ENCODE peak calls at places on chromosome 16, in eight cellular contexts. V is A549, H is right lobe of liver, Z is adrenal gland, P is suprapubic skin, W is lower leg skin, B is GM12891, T is IMR-90. O is an unnamed sample.

GRCh38 chr16:12406840-12407690 is 396.6 kb downstream of the CPPED1 start:
- DNase-seq in T (peak), B (no peak), Z (no peak), H (no peak), W (no peak), P (no peak), V (peak), O (peak)

GRCh38 chr16:81723098-81723723 is 55.9 kb upstream of the PLCG2 start:
- DNase-seq in W (no peak), H (no peak), Z (peak), T (peak), P (no peak), B (no peak), V (peak), O (peak)

GRCh38 chr16:28326881-28327610 is 34.7 kb downstream of the SBK1 start:
- DNase-seq in T (peak), B (peak), Z (peak), H (peak), W (peak), P (peak), V (peak), O (peak)

GRCh38 chr16:85936761-85937343 is 37.9 kb downstream of the IRF8 start:
- DNase-seq in W (no peak), H (no peak), T (no peak), P (no peak), V (no peak), Z (no peak), B (no peak), O (no peak)

GRCh38 chr16:54720259-54720658 is 210.4 kb upstream of the IRX5 start:
- DNase-seq in B (no peak), W (no peak), V (no peak), T (no peak), Z (no peak), P (no peak), H (no peak), O (no peak)

GRCh38 chr16:27429981-27430441 is 28.0 kb downstream of the IL21R start:
- DNase-seq in B (no peak), H (no peak), P (peak), Z (peak), T (no peak), W (peak), V (no peak), O (no peak)

GRCh38 chr16:68064791-68065365 is 20.3 kb upstream of the NFATC3 start:
- DNase-seq in H (peak), B (peak), W (peak), P (peak), V (peak), T (peak), Z (peak), O (peak)

GRCh38 chr16:81929841-81930240 is 81.4 kb downstream of the SDR42E1 start:
- DNase-seq in B (no peak), W (peak), P (peak), T (no peak), H (no peak), V (no peak), Z (no peak), O (no peak)

GRCh38 chr16:76226011-76226410 is 51.2 kb upstream of the CNTNAP4 start:
- DNase-seq in P (no peak), H (no peak), B (no peak), W (no peak), Z (no peak), V (no peak), T (no peak), O (no peak)

GRCh38 chr16:15743657-15744056 is 93.6 kb downstream of the NDE1 start:
- DNase-seq in Z (no peak), T (no peak), H (no peak), W (no peak), P (no peak), V (no peak), B (no peak), O (no peak)

GRCh38 chr16:52549011-52549692 is 2.2 kb upstream of the TOX3 start:
- DNase-seq in B (no peak), Z (no peak), H (no peak), P (no peak), W (no peak), T (no peak), V (peak), O (no peak)

GRCh38 chr16:89422527-89422904 is 67.8 kb downstream of the ANKRD11 start:
- DNase-seq in P (no peak), H (no peak), T (peak), V (no peak), Z (no peak), W (no peak), B (peak), O (peak)

GRCh38 chr16:53775821-53776431 is 72.0 kb downstream of the FTO start:
- DNase-seq in T (peak), P (no peak), V (peak), B (no peak), H (no peak), W (no peak), Z (peak), O (peak)

GRCh38 chr16:74999683-75000480 is 1.1 kb downstream of the ZNRF1 start:
- DNase-seq in B (peak), P (peak), V (no peak), W (peak), T (no peak), H (peak), Z (peak), O (no peak)

GRCh38 chr16:27700596-27700995 is 150.7 kb downstream of the KATNIP start:
- DNase-seq in B (no peak), V (no peak), H (peak), P (no peak), T (no peak), W (peak), Z (no peak), O (no peak)

GRCh38 chr16:10988164-10988803 is 43.9 kb downstream of the CLEC16A start:
- DNase-seq in W (no peak), V (no peak), H (no peak), Z (no peak), T (no peak), B (no peak), P (no peak), O (no peak)

GRCh38 chr16:47699090-47699489 is 238.0 kb downstream of the PHKB start:
- DNase-seq in W (no peak), H (no peak), P (no peak), Z (no peak), B (no peak), T (no peak), V (no peak), O (no peak)

GRCh38 chr16:64152010-64152767 is 969.7 kb downstream of the CDH11 start:
- DNase-seq in B (no peak), H (no peak), V (no peak), W (no peak), Z (no peak), P (no peak), T (no peak), O (no peak)

GRCh38 chr16:79250457-79251098 is 350.0 kb downstream of the MAF start:
- DNase-seq in T (no peak), W (peak), Z (no peak), P (no peak), B (no peak), V (no peak), H (no peak), O (no peak)

GRCh38 chr16:79247386-79247785 is 353.2 kb downstream of the MAF start:
- DNase-seq in P (no peak), Z (no peak), H (no peak), T (no peak), V (no peak), W (no peak), B (no peak), O (no peak)

GRCh38 chr16:79257958-79258490 is 342.5 kb downstream of the MAF start:
- DNase-seq in T (no peak), W (peak), B (no peak), P (no peak), V (no peak), H (no peak), Z (no peak), O (no peak)

GRCh38 chr16:79253100-79253631 is 347.4 kb downstream of the MAF start:
- DNase-seq in P (no peak), H (peak), W (peak), V (no peak), Z (no peak), B (no peak), T (no peak), O (no peak)
- TF ChIP-seq POLR2A in P (no peak), H (no peak), W (no peak), V (no peak), Z (no peak), B (no peak), T (no peak), O (no peak)

DNA sequence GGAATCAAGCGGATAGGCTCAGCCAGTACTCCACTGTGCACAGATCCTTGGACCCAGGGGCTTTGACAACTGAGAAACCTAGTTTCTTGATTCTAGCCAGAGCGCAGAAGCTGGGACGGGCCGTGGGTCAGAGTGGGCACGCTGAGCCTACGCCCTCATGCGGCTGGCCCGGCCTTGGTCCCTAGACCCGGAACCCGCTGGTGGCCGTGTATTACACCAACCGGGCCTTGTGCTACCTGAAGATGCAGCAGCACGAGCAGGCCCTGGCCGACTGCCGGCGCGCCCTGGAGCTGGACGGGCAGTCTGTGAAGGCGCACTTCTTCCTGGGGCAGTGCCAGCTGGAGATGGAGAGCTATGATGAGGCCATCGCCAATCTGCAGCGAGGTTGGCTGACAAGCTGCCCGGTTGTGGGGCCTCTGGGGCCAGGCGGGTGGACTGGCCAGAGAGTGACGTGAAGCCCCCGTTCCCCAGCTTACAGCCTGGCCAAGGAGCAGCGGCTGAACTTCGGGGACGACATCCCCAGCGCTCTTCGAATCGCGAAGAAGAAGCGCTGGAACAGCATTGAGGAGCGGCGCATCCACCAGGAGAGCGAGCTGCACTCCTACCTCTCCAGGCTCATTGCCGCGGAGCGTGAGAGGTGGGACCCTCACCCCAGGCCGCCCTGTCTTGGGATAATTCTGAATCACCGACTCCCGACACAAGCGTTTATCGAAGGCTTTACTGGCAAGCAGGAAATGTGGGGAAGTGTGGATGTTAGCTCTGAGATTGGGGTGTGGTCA is 946 bp downstream of the STUB1 start:
- DNase-seq in Z (peak), V (peak), B (no peak), H (peak), W (no peak), P (no peak), T (peak), O (no peak)
- TF ChIP-seq POLR2A in Z (no peak), V (no peak), B (no peak), H (no peak), W (no peak), P (no peak), T (no peak), O (peak)

GRCh38 chr16:21599994-21600773 is 807 bp downstream of the METTL9 start:
- DNase-seq in V (peak), B (no peak), P (no peak), Z (peak), H (no peak), T (peak), W (no peak), O (peak)
- TF ChIP-seq POLR2A in V (no peak), B (no peak), P (no peak), Z (no peak), H (no peak), T (no peak), W (no peak), O (no peak)

GRCh38 chr16:19783847-19784736 is 66.0 kb downstream of the IQCK start:
- DNase-seq in V (no peak), T (no peak), H (no peak), B (no peak), Z (no peak), P (peak), W (no peak), O (no peak)

GRCh38 chr16:19783363-19783762 is 65.3 kb downstream of the IQCK start:
- DNase-seq in B (no peak), T (no peak), H (no peak), W (no peak), P (no peak), Z (no peak), V (no peak), O (no peak)

GRCh38 chr16:19781196-19781595 is 63.1 kb downstream of the IQCK start:
- DNase-seq in Z (no peak), W (no peak), B (no peak), P (no peak), V (no peak), H (no peak), T (peak), O (no peak)

GRCh38 chr16:19785512-19786130 is 67.5 kb downstream of the IQCK start:
- DNase-seq in B (no peak), V (no peak), Z (no peak), W (no peak), H (no peak), P (no peak), T (no peak), O (no peak)

GRCh38 chr16:19785081-19785480 is 67.0 kb downstream of the IQCK start:
- DNase-seq in P (no peak), Z (no peak), V (no peak), T (no peak), W (no peak), H (no peak), B (no peak), O (no peak)
- TF ChIP-seq POLR2A in P (no peak), Z (no peak), V (no peak), T (no peak), W (no peak), H (no peak), B (no peak), O (no peak)

GRCh38 chr16:4538386-4539235 is at the start of gene CDIP1:
- DNase-seq in P (peak), H (peak), Z (peak), T (peak), V (peak), B (peak), W (peak), O (peak)
- TF ChIP-seq POLR2A in P (peak), H (peak), Z (peak), T (peak), V (peak), B (peak), W (no peak), O (peak)

O was measured in H54.